ENCODE peak calls at places on chromosomes 2 and 18, in six cellular contexts. H is D341Med; V is activated CD4-positive, alpha-beta T cell treated with anti-CD3 and anti-CD28 coated beads for 48 hours; B is activated T-cell treated with anti-CD3 and anti-CD28 coated beads for 24 hours; D is midbrain; R is SHP77 treated with DMSO at 0.1 percent for 48 hours. C is an unnamed sample.

GRCh38 chr2:209426432-209426831 is 2.6 kb downstream of the MAP2 start:
- DNase-seq in D (no peak), H (no peak), V (no peak), B (no peak), R (peak; percentile 79), C (no peak)

GRCh38 chr18:1777843-1778242 is 793.5 kb downstream of the METTL4 start:
- DNase-seq in H (no peak), R (no peak), B (no peak), D (no peak), V (no peak), C (no peak)

GRCh38 chr18:6592522-6592921 is 137.0 kb upstream of the ARHGAP28 start:
- DNase-seq in R (no peak), H (no peak), D (no peak), V (no peak), B (no peak), C (no peak)

GRCh38 chr2:235070063-235070706 is 118.4 kb downstream of the SH3BP4 start:
- DNase-seq in R (no peak), D (no peak), B (no peak), H (no peak), V (no peak), C (no peak)

GRCh38 chr2:45104429-45104828 is 95.2 kb upstream of the SIX2 start:
- DNase-seq in D (no peak), R (no peak), B (no peak), H (no peak), V (no peak), C (no peak)

GRCh38 chr2:127406454-127406853 is 11.8 kb upstream of the PROC start:
- DNase-seq in B (no peak), V (no peak), H (no peak), D (no peak), R (no peak), C (no peak)

GRCh38 chr2:124254621-124255020 is 229.5 kb downstream of the CNTNAP5 start:
- DNase-seq in D (no peak), H (no peak), B (no peak), V (no peak), R (no peak), C (no peak)

GRCh38 chr18:12657849-12658829 is at the start of gene SPIRE1:
- DNase-seq in H (peak; percentile 95), B (no peak), R (no peak), D (peak; percentile 73), V (peak; percentile 39), C (peak; percentile 77)

GRCh38 chr2:11406492-11407381 is 59.2 kb downstream of the E2F6 start:
- DNase-seq in R (no peak), B (no peak), H (no peak), V (no peak), D (no peak), C (no peak)

GRCh38 chr2:106269591-106270291 is 75.6 kb upstream of the UXS1 start:
- DNase-seq in H (no peak), V (peak; percentile 35), B (peak; percentile 11), R (peak; percentile 55), D (no peak), C (peak; percentile 25)

GRCh38 chr18:80249217-80250093 is 2.1 kb upstream of the PARD6G start:
- DNase-seq in V (no peak), R (no peak), D (no peak), H (no peak), B (no peak), C (no peak)

GRCh38 chr2:67974564-67975430 is 88.0 kb downstream of the C1D start:
- DNase-seq in R (no peak), D (peak; percentile 55), B (no peak), V (no peak), H (no peak), C (no peak)

GRCh38 chr2:103183061-103183460 is 421.2 kb downstream of the TMEM182 start:
- DNase-seq in V (no peak), H (no peak), D (no peak), R (no peak), B (no peak), C (no peak)

GRCh38 chr18:56298935-56299334 is 339.5 kb downstream of the TXNL1 start:
- DNase-seq in D (no peak), B (no peak), R (no peak), H (no peak), V (no peak), C (no peak)

GRCh38 chr2:96156926-96157648 is 11.8 kb upstream of the DUSP2 start:
- DNase-seq in B (no peak), V (peak; percentile 44), R (no peak), H (peak; percentile 65), D (no peak), C (no peak)

GRCh38 chr2:239929504-239929903 is 95.6 kb downstream of the NDUFA10 start:
- DNase-seq in V (no peak), H (no peak), B (no peak), R (no peak), D (no peak), C (no peak)

GRCh38 chr18:30682667-30683066 is 359.9 kb downstream of the DSC3 start:
- DNase-seq in V (no peak), B (no peak), R (no peak), H (no peak), D (no peak), C (no peak)

GRCh38 chr18:58254873-58255511 is 211.0 kb downstream of the NEDD4L start:
- DNase-seq in H (no peak), D (no peak), V (no peak), R (no peak), B (no peak), C (peak; percentile 35)

GRCh38 chr2:26068602-26069298 is 34.9 kb downstream of the RAB10 start:
- DNase-seq in D (no peak), R (no peak), V (peak; percentile 57), H (peak; percentile 35), B (peak; percentile 45), C (no peak)

GRCh38 chr18:75123113-75123512 is 85.8 kb downstream of the PTGR3 start:
- DNase-seq in B (no peak), V (no peak), H (peak; percentile 29), D (no peak), R (no peak), C (no peak)

GRCh38 chr2:55165567-55165966 is 66.5 kb downstream of the CLHC1 start:
- DNase-seq in V (no peak), R (no peak), D (no peak), H (no peak), B (no peak), C (no peak)

GRCh38 chr2:112005391-112006075 is 49.5 kb upstream of the TMEM87B start:
- DNase-seq in H (no peak), B (no peak), R (no peak), V (no peak), D (no peak), C (no peak)

GRCh38 chr2:152584301-152584700 is 133.0 kb downstream of the PRPF40A start:
- DNase-seq in V (no peak), D (no peak), R (no peak), B (no peak), H (no peak), C (no peak)